ENCODE peak calls at places on chromosomes 5 and 9, in seven cellular contexts. B, F, M, A, X, Y and P are unnamed samples. For H3K4me1, the result is how much of the 10 kb centered on the place peaks cover.

GRCh38 chr5:74903165-74903787 is 37.1 kb upstream of the FAM169A start:
- DNase-seq in B (no peak), F (peak), M (peak), A (no peak), X (peak), Y (no peak), P (peak)

GRCh38 chr5:134328619-134329018 is 38.4 kb downstream of the CDKL3 start:
- DNase-seq in B (no peak), F (no peak), M (no peak), A (no peak), X (peak), Y (no peak), P (no peak)

GRCh38 chr9:107480386-107480789 is 9.2 kb downstream of the KLF4 start:
- DNase-seq in B (no peak), F (no peak), M (no peak), A (peak), X (peak), Y (peak), P (no peak)

GRCh38 chr5:179330186-179330900 is 14.9 kb downstream of the ADAMTS2 start:
- DNase-seq in B (peak), F (no peak), M (peak), A (no peak), X (no peak), Y (no peak), P (no peak)

GRCh38 chr5:127599321-127599720 is 49.6 kb upstream of the CTXN3 start:
- DNase-seq in B (no peak), F (no peak), M (no peak), A (no peak), X (no peak), Y (no peak), P (no peak)

GRCh38 chr9:71909887-71910601 is 949 bp downstream of the ABHD17B start:
- DNase-seq in B (peak), F (peak), M (no peak), A (peak), X (peak), Y (peak), P (peak)

GRCh38 chr9:93682155-93682968 is 106.0 kb downstream of the PHF2 start:
- DNase-seq in B (peak), F (peak), M (peak), A (peak), X (peak), Y (peak), P (peak)

GRCh38 chr5:86427158-86427557 is 190.6 kb upstream of the COX7C start:
- DNase-seq in B (no peak), F (no peak), M (no peak), A (no peak), X (no peak), Y (no peak), P (no peak)

GRCh38 chr9:111833941-111834340 is 39.2 kb upstream of the SHOC1 start:
- DNase-seq in B (no peak), F (no peak), M (no peak), A (peak), X (no peak), Y (no peak), P (no peak)

GRCh38 chr9:68678430-68678829 is 26.6 kb upstream of the PIP5K1B start:
- DNase-seq in B (no peak), F (peak), M (no peak), A (no peak), X (peak), Y (no peak), P (no peak)

GRCh38 chr9:99881769-99882168 is 24.7 kb upstream of the STX17 start:
- DNase-seq in B (no peak), F (no peak), M (no peak), A (no peak), X (no peak), Y (no peak), P (no peak)

GRCh38 chr5:178211095-178212048 is 7.0 kb downstream of the HNRNPAB start:
- DNase-seq in B (peak), F (no peak), M (peak), A (no peak), X (no peak), Y (no peak), P (no peak)

GRCh38 chr9:132486706-132487350 is 76.8 kb downstream of the CFAP77 start:
- DNase-seq in B (no peak), F (no peak), M (peak), A (no peak), X (no peak), Y (no peak), P (no peak)

GRCh38 chr5:141969783-141970741 is 1.2 kb downstream of the RNF14 start:
- DNase-seq in B (no peak), F (peak), M (no peak), A (peak), X (peak), Y (no peak), P (no peak)

GRCh38 chr5:158820891-158821290 is 278.8 kb downstream of the EBF1 start:
- DNase-seq in B (no peak), F (no peak), M (no peak), A (no peak), X (no peak), Y (no peak), P (no peak)

GRCh38 chr5:116343961-116344360 is 230.7 kb downstream of the SEMA6A start:
- DNase-seq in B (no peak), F (peak), M (no peak), A (no peak), X (no peak), Y (no peak), P (no peak)

GRCh38 chr5:80185095-80185494 is 70.8 kb downstream of the SERINC5 start:
- DNase-seq in B (no peak), F (no peak), M (no peak), A (no peak), X (no peak), Y (no peak), P (no peak)

GRCh38 chr9:134187110-134187531 is 22.8 kb upstream of the RNU6ATAC start:
- DNase-seq in B (peak), F (peak), M (peak), A (no peak), X (peak), Y (peak), P (peak)

GRCh38 chr5:41794478-41794877 is 75.7 kb downstream of the OXCT1 start:
- DNase-seq in B (no peak), F (no peak), M (no peak), A (peak), X (peak), Y (no peak), P (no peak)

GRCh38 chr5:157544623-157544989 is 31.0 kb downstream of the ADAM19 start:
- DNase-seq in B (no peak), F (no peak), M (no peak), A (no peak), X (no peak), Y (no peak), P (no peak)
- TF ChIP-seq CTCF in B (no peak), F (no peak), M (no peak), A (no peak), X (no peak), Y (no peak), P (no peak)

GRCh38 chr9:113596616-113597320 is 133.2 kb downstream of the RGS3 start:
- DNase-seq in B (peak), F (no peak), M (peak), A (no peak), X (no peak), Y (no peak), P (no peak)
- H3K4me1 ChIP-seq in B (under half), F (under half), M (half or more), A (half or more), X (under half), Y (under half), P (under half)

GRCh38 chr5:180811623-180812119 is 9.1 kb upstream of the MGAT1 start:
- DNase-seq in B (no peak), F (no peak), M (no peak), A (no peak), X (no peak), Y (peak), P (no peak)
- H3K4me3 ChIP-seq in B (peak), F (peak), M (peak), A (no peak), X (peak), Y (peak), P (peak)

GRCh38 chr5:7682379-7682778 is 168.6 kb downstream of the CFAP90 start:
- DNase-seq in B (no peak), F (no peak), M (no peak), A (no peak), X (no peak), Y (no peak), P (no peak)

GRCh38 chr5:7683753-7684152 is 167.2 kb downstream of the CFAP90 start:
- DNase-seq in B (no peak), F (no peak), M (no peak), A (no peak), X (no peak), Y (no peak), P (no peak)

GRCh38 chr5:7690557-7690956 is 160.4 kb downstream of the CFAP90 start:
- DNase-seq in B (no peak), F (no peak), M (no peak), A (no peak), X (no peak), Y (no peak), P (no peak)

GRCh38 chr5:7686794-7687193 is 164.1 kb downstream of the CFAP90 start:
- DNase-seq in B (no peak), F (peak), M (no peak), A (no peak), X (no peak), Y (no peak), P (no peak)
- TF ChIP-seq CTCF in B (no peak), F (peak), M (no peak), A (no peak), X (no peak), Y (no peak), P (no peak)

GRCh38 chr9:131271506-131271931 is 4.8 kb downstream of the FAM78A start:
- DNase-seq in B (no peak), F (no peak), M (peak), A (no peak), X (no peak), Y (no peak), P (no peak)
- H3K4me1 ChIP-seq in B (under half), F (under half), M (under half), A (under half), X (under half), Y (under half), P (under half)

DNA sequence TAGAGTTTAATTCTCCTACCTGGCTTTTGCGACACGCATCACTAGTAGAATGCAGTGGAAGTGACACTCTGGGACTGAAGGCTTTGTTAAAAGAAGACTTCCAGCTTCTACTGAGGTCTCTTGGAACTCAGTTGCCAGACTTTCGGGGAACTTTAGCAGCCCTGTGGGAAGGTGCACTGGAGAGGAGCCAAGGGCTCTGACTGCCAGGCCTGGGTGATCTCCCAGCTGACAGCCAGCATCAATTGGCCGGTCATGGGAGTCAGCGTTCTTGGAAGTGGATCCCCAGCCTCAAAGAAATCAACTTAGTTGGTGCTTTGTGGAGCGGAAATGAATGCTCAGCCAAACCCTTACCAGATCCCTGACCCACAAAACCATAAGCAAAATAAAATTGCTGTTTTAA is 87.1 kb downstream of the OSTF1 start:
- DNase-seq in B (no peak), F (no peak), M (no peak), A (no peak), X (no peak), Y (no peak), P (no peak)
- H3K4me3 ChIP-seq in B (no peak), F (no peak), M (no peak), A (no peak), X (no peak), Y (no peak), P (no peak)